ENCODE peak calls at places on chromosome 4, in eight cellular contexts. G is Right ventricle myocardium superior, L is transverse colon, E is COLO829, J is GM12892, D is heart left ventricle, W is dorsolateral prefrontal cortex, K is NCI-H510A treated with DMSO at 0.1 percent for 48 hours. H is an unnamed sample.

GRCh38 chr4:182449186-182449880 is 206.1 kb downstream of the TENM3 start:
- DNase-seq in G (no peak), L (no peak), E (no peak), J (no peak), D (no peak), W (peak), K (peak), H (peak)

GRCh38 chr4:98558366-98558765 is 100.0 kb downstream of the TSPAN5 start:
- DNase-seq in G (no peak), L (no peak), E (no peak), J (no peak), D (no peak), W (no peak), K (no peak), H (no peak)

GRCh38 chr4:41865981-41866798 is 69.0 kb upstream of the TMEM33 start:
- DNase-seq in G (no peak), L (no peak), E (no peak), J (no peak), D (no peak), W (no peak), K (no peak), H (no peak)

GRCh38 chr4:130147618-130148017 is 1051.7 kb downstream of the C4orf33 start:
- DNase-seq in G (no peak), L (no peak), E (no peak), J (no peak), D (no peak), W (no peak), K (no peak), H (no peak)

GRCh38 chr4:155952546-155952945 is 1.1 kb downstream of the CTSO start:
- DNase-seq in G (no peak), L (no peak), E (no peak), J (no peak), D (no peak), W (no peak), K (no peak), H (peak)

GRCh38 chr4:141432000-141432712 is 204.2 kb upstream of the IL15 start:
- DNase-seq in G (no peak), L (no peak), E (no peak), J (no peak), D (no peak), W (no peak), K (no peak), H (peak)

GRCh38 chr4:2806392-2807355 is 13.8 kb downstream of the SH3BP2 start:
- DNase-seq in G (peak), L (peak), E (no peak), J (no peak), D (peak), W (no peak), K (no peak), H (peak)

GRCh38 chr4:94486372-94486801 is 34.6 kb downstream of the PDLIM5 start:
- DNase-seq in G (no peak), L (no peak), E (no peak), J (no peak), D (no peak), W (no peak), K (no peak), H (no peak)

GRCh38 chr4:20881658-20882057 is 181.4 kb downstream of the PACRGL start:
- DNase-seq in G (no peak), L (no peak), E (no peak), J (no peak), D (no peak), W (no peak), K (no peak), H (no peak)

GRCh38 chr4:39510348-39510929 is 16.8 kb downstream of the UGDH start:
- DNase-seq in G (no peak), L (no peak), E (no peak), J (no peak), D (no peak), W (no peak), K (no peak), H (no peak)

GRCh38 chr4:56653461-56654237 is 27.4 kb downstream of the HOPX start:
- DNase-seq in G (no peak), L (peak), E (no peak), J (no peak), D (no peak), W (no peak), K (no peak), H (no peak)

GRCh38 chr4:54525602-54526001 is 132.2 kb upstream of the KIT start:
- DNase-seq in G (no peak), L (no peak), E (no peak), J (no peak), D (no peak), W (no peak), K (no peak), H (peak)

GRCh38 chr4:174815282-174815681 is 13.8 kb downstream of the GLRA3 start:
- DNase-seq in G (no peak), L (no peak), E (no peak), J (no peak), D (no peak), W (no peak), K (no peak), H (no peak)

GRCh38 chr4:138138774-138139173 is 103.4 kb downstream of the SLC7A11 start:
- DNase-seq in G (no peak), L (no peak), E (no peak), J (no peak), D (no peak), W (no peak), K (peak), H (no peak)

GRCh38 chr4:137685357-137685756 is 153.1 kb upstream of the PCDH18 start:
- DNase-seq in G (no peak), L (no peak), E (no peak), J (no peak), D (no peak), W (no peak), K (no peak), H (peak)

GRCh38 chr4:134708616-134709015 is 507.0 kb upstream of the PABPC4L start:
- DNase-seq in G (no peak), L (no peak), E (no peak), J (no peak), D (no peak), W (no peak), K (no peak), H (no peak)

GRCh38 chr4:176482972-176483371 is 163.2 kb downstream of the SPCS3 start:
- DNase-seq in G (no peak), L (no peak), E (no peak), J (no peak), D (no peak), W (no peak), K (no peak), H (no peak)

GRCh38 chr4:89308161-89308500 is 531 bp upstream of the GPRIN3 start:
- DNase-seq in G (no peak), L (no peak), E (no peak), J (no peak), D (no peak), W (no peak), K (peak), H (peak)

GRCh38 chr4:11729548-11729947 is 300.9 kb upstream of the HS3ST1 start:
- DNase-seq in G (no peak), L (no peak), E (no peak), J (no peak), D (no peak), W (no peak), K (no peak), H (peak)

GRCh38 chr4:110442309-110442708 is 33.6 kb upstream of the ENPEP start:
- DNase-seq in G (no peak), L (no peak), E (no peak), J (no peak), D (no peak), W (no peak), K (no peak), H (no peak)

GRCh38 chr4:73576366-73576765 is 43.9 kb downstream of the RASSF6 start:
- DNase-seq in G (no peak), L (no peak), E (no peak), J (no peak), D (no peak), W (no peak), K (no peak), H (peak)

GRCh38 chr4:181528570-181529184 is 714.5 kb upstream of the TENM3 start:
- DNase-seq in G (peak), L (peak), E (peak), J (no peak), D (peak), W (peak), K (peak), H (peak)

GRCh38 chr4:78002260-78002659 is 54.9 kb upstream of the FRAS1 start:
- DNase-seq in G (no peak), L (no peak), E (no peak), J (no peak), D (no peak), W (no peak), K (no peak), H (no peak)

GRCh38 chr4:56468097-56468422 is 643 bp downstream of the SRP72 start:
- DNase-seq in G (no peak), L (peak), E (peak), J (peak), D (no peak), W (no peak), K (peak), H (peak)

GRCh38 chr4:54254116-54254914 is 25.2 kb downstream of the PDGFRA start:
- DNase-seq in G (no peak), L (no peak), E (no peak), J (no peak), D (no peak), W (no peak), K (no peak), H (peak)

GRCh38 chr4:107183155-107183774 is 147.2 kb upstream of the DKK2 start:
- DNase-seq in G (no peak), L (no peak), E (peak), J (no peak), D (no peak), W (no peak), K (peak), H (peak)

GRCh38 chr4:170127758-170128157 is 38.0 kb upstream of the AADAT start:
- DNase-seq in G (no peak), L (no peak), E (no peak), J (no peak), D (no peak), W (no peak), K (no peak), H (no peak)

GRCh38 chr4:40046311-40046980 is 10.2 kb upstream of the N4BP2 start:
- DNase-seq in G (no peak), L (peak), E (no peak), J (no peak), D (no peak), W (no peak), K (no peak), H (peak)

GRCh38 chr4:83723609-83724008 is 187.7 kb downstream of the GPAT3 start:
- DNase-seq in G (no peak), L (no peak), E (no peak), J (no peak), D (no peak), W (no peak), K (no peak), H (no peak)

GRCh38 chr4:173325007-173325736 is 9.0 kb downstream of the HMGB2 start:
- DNase-seq in G (no peak), L (no peak), E (no peak), J (no peak), D (no peak), W (no peak), K (no peak), H (no peak)

GRCh38 chr4:91171217-91171616 is 1044.0 kb downstream of the CCSER1 start:
- DNase-seq in G (no peak), L (no peak), E (no peak), J (no peak), D (no peak), W (no peak), K (no peak), H (peak)

GRCh38 chr4:86891785-86892638 is at the start of gene C4orf36:
- DNase-seq in G (peak), L (peak), E (no peak), J (peak), D (peak), W (peak), K (peak), H (peak)

GRCh38 chr4:88097781-88098180 is 60.7 kb downstream of the ABCG2 start:
- DNase-seq in G (no peak), L (no peak), E (no peak), J (no peak), D (no peak), W (no peak), K (no peak), H (no peak)

GRCh38 chr4:138863160-138863559 is 152.4 kb upstream of the NOCT start:
- DNase-seq in G (no peak), L (no peak), E (no peak), J (no peak), D (no peak), W (no peak), K (no peak), H (no peak)

GRCh38 chr4:52035190-52035589 is 2.9 kb downstream of the SGCB start:
- DNase-seq in G (no peak), L (no peak), E (no peak), J (no peak), D (no peak), W (no peak), K (no peak), H (no peak)

GRCh38 chr4:27016551-27016950 is 155.9 kb downstream of the STIM2 start:
- DNase-seq in G (no peak), L (no peak), E (no peak), J (no peak), D (no peak), W (no peak), K (no peak), H (no peak)

GRCh38 chr4:147916351-147916750 is 184.5 kb downstream of the ARHGAP10 start:
- DNase-seq in G (no peak), L (no peak), E (no peak), J (no peak), D (no peak), W (no peak), K (no peak), H (peak)

GRCh38 chr4:168272488-168272887 is 46.1 kb downstream of the DDX60 start:
- DNase-seq in G (no peak), L (no peak), E (no peak), J (no peak), D (no peak), W (no peak), K (no peak), H (no peak)

GRCh38 chr4:82123934-82124333 is 249.9 kb downstream of the HNRNPD start:
- DNase-seq in G (no peak), L (no peak), E (no peak), J (no peak), D (no peak), W (no peak), K (no peak), H (no peak)

H was measured in fibroblast of lung.